ENCODE peak calls at places on chromosomes 3 and 15, in nine cellular contexts. U is esophagus squamous epithelium; H is iPS-NIHi11; A is HS-5; Q is activated T-helper 1 cell treated with anti-CD3 and anti-CD28 coated beads, Interleukin-2, amount 50 U/mL, for 16 hours; C is stimulated activated CD4-positive, alpha-beta T cell treated with anti-CD3 and anti-CD28 coated beads, Interleukin-1b, Interleukin-23, amount 100 ng/mL, for 1 hour; G is cardiac muscle cell; K is hepatic stellate cell; D is NAMALWA. I is an unnamed sample.

GRCh38 chr3:98630416-98630815 is 37.0 kb upstream of the CPOX start:
- DNase-seq in U (no peak), H (no peak), A (no peak), Q (no peak), C (no peak), G (no peak), K (no peak), D (no peak), I (no peak)

GRCh38 chr3:31775383-31775782 is 205.7 kb downstream of the OSBPL10 start:
- DNase-seq in U (no peak), H (no peak), A (no peak), Q (no peak), C (no peak), G (no peak), K (no peak), D (no peak), I (no peak)

GRCh38 chr3:119295816-119296484 is 1.8 kb downstream of the ARHGAP31 start:
- DNase-seq in U (no peak), H (no peak), A (no peak), Q (no peak), C (no peak), G (no peak), K (no peak), D (peak; percentile 34), I (no peak)

GRCh38 chr15:70020229-70020628 is 77.5 kb downstream of the TLE3 start:
- DNase-seq in U (no peak), H (no peak), A (no peak), Q (no peak), C (no peak), G (no peak), K (no peak), D (no peak), I (no peak)

GRCh38 chr15:79970921-79971434 is at the start of gene BCL2A1:
- DNase-seq in U (peak; percentile 9), H (no peak), A (peak; percentile 93), Q (no peak), C (peak; percentile 27), G (no peak), K (peak; percentile 56), D (peak; percentile 70), I (peak; percentile 85)

GRCh38 chr15:25719101-25719985 is 143.8 kb downstream of the ATP10A start:
- DNase-seq in U (no peak), H (no peak), A (no peak), Q (no peak), C (no peak), G (no peak), K (no peak), D (no peak), I (no peak)

GRCh38 chr3:124937049-124937448 is 2.5 kb upstream of the MUC13 start:
- DNase-seq in U (no peak), H (no peak), A (no peak), Q (no peak), C (no peak), G (no peak), K (no peak), D (no peak), I (no peak)

GRCh38 chr3:111761309-111761795 is 97.7 kb upstream of the PHLDB2 start:
- DNase-seq in U (no peak), H (no peak), A (peak; percentile 66), Q (no peak), C (no peak), G (no peak), K (peak; percentile 50), D (no peak), I (peak; percentile 88)

GRCh38 chr3:68773401-68773800 is 158.9 kb downstream of the TAFA4 start:
- DNase-seq in U (no peak), H (no peak), A (no peak), Q (no peak), C (no peak), G (no peak), K (no peak), D (no peak), I (no peak)

GRCh38 chr15:45522179-45522930 is at the start of gene SLC30A4:
- DNase-seq in U (no peak), H (peak; percentile 76), A (peak; percentile 15), Q (peak; percentile 20), C (peak; percentile 9), G (peak; percentile 74), K (peak; percentile 76), D (peak; percentile 68), I (no peak)

GRCh38 chr3:127304121-127304744 is 16.4 kb upstream of the PRR20G start:
- DNase-seq in U (no peak), H (peak; percentile 59), A (no peak), Q (no peak), C (no peak), G (peak; percentile 26), K (no peak), D (no peak), I (no peak)

GRCh38 chr3:147881933-147882332 is 472.8 kb downstream of the ZIC1 start:
- DNase-seq in U (no peak), H (no peak), A (no peak), Q (no peak), C (no peak), G (no peak), K (no peak), D (no peak), I (no peak)

GRCh38 chr15:43093026-43093425 is 12.8 kb downstream of the UBR1 start:
- DNase-seq in U (no peak), H (no peak), A (no peak), Q (no peak), C (no peak), G (no peak), K (peak; percentile 56), D (no peak), I (no peak)

GRCh38 chr3:24242012-24242698 is 252.5 kb downstream of the THRB start:
- DNase-seq in U (no peak), H (peak; percentile 36), A (peak; percentile 81), Q (no peak), C (no peak), G (no peak), K (peak; percentile 4), D (no peak), I (no peak)

GRCh38 chr3:171417813-171418212 is 42.4 kb downstream of the TNIK start:
- DNase-seq in U (no peak), H (no peak), A (peak; percentile 58), Q (no peak), C (no peak), G (no peak), K (peak; percentile 68), D (no peak), I (peak; percentile 88)

GRCh38 chr3:48656841-48657281 is 5.8 kb downstream of the CELSR3 start:
- DNase-seq in U (no peak), H (no peak), A (no peak), Q (no peak), C (no peak), G (no peak), K (no peak), D (no peak), I (no peak)

GRCh38 chr3:149233323-149233722 is 11.7 kb upstream of the CP start:
- DNase-seq in U (no peak), H (no peak), A (no peak), Q (no peak), C (no peak), G (no peak), K (no peak), D (no peak), I (no peak)

GRCh38 chr15:77851696-77852095 is 219.0 kb upstream of the LINGO1 start:
- DNase-seq in U (no peak), H (no peak), A (no peak), Q (no peak), C (no peak), G (no peak), K (no peak), D (no peak), I (no peak)

GRCh38 chr3:66353039-66353438 is 132.2 kb downstream of the SLC25A26 start:
- DNase-seq in U (no peak), H (no peak), A (no peak), Q (no peak), C (no peak), G (no peak), K (no peak), D (no peak), I (no peak)

GRCh38 chr15:31014608-31014925 is 23.1 kb upstream of the MTMR10 start:
- DNase-seq in U (no peak), H (no peak), A (no peak), Q (no peak), C (no peak), G (no peak), K (no peak), D (no peak), I (no peak)

GRCh38 chr3:183468424-183468823 is 40.0 kb upstream of the MCF2L2 start:
- DNase-seq in U (no peak), H (no peak), A (no peak), Q (no peak), C (no peak), G (no peak), K (no peak), D (no peak), I (no peak)

GRCh38 chr15:69593981-69594966 is 141.7 kb downstream of the RPLP1 start:
- DNase-seq in U (no peak), H (no peak), A (no peak), Q (no peak), C (no peak), G (peak; percentile 13), K (peak; percentile 19), D (no peak), I (no peak)

GRCh38 chr15:47218295-47218694 is 499.0 kb upstream of the SEMA6D start:
- DNase-seq in U (no peak), H (no peak), A (no peak), Q (no peak), C (no peak), G (no peak), K (no peak), D (no peak), I (no peak)

GRCh38 chr15:60423540-60423939 is 25.8 kb upstream of the ANXA2 start:
- DNase-seq in U (no peak), H (peak; percentile 36), A (peak; percentile 63), Q (no peak), C (no peak), G (peak; percentile 75), K (peak; percentile 56), D (no peak), I (peak; percentile 84)

GRCh38 chr15:50953302-50953701 is 44.8 kb downstream of the AP4E1 start:
- DNase-seq in U (no peak), H (no peak), A (no peak), Q (no peak), C (no peak), G (no peak), K (no peak), D (no peak), I (no peak)

GRCh38 chr15:89878323-89878722 is 15.5 kb downstream of the AP3S2 start:
- DNase-seq in U (no peak), H (no peak), A (no peak), Q (no peak), C (no peak), G (no peak), K (no peak), D (no peak), I (no peak)

GRCh38 chr3:3806092-3806491 is 6.9 kb downstream of the LRRN1 start:
- DNase-seq in U (no peak), H (no peak), A (no peak), Q (no peak), C (no peak), G (no peak), K (no peak), D (no peak), I (no peak)

GRCh38 chr3:190840146-190840545 is 22.3 kb downstream of the GMNC start:
- DNase-seq in U (no peak), H (no peak), A (no peak), Q (no peak), C (no peak), G (peak; percentile 35), K (no peak), D (no peak), I (no peak)

GRCh38 chr3:76753599-76753998 is 286.3 kb upstream of the ROBO2 start:
- DNase-seq in U (no peak), H (no peak), A (no peak), Q (no peak), C (no peak), G (peak; percentile 16), K (no peak), D (no peak), I (no peak)

I was measured in non-pigmented ciliary epithelial cell.